ENCODE peak calls at places on chromosomes 2 and 18, in ten cellular contexts. J is stomach, B is A549, D is sigmoid colon, S is tibial nerve, P is GM12878, L is upper lobe of left lung, I is esophagus muscularis mucosa, O is K562, W is SK-N-SH. X is an unnamed sample.

GRCh38 chr2:61089797-61090196 is 24.1 kb downstream of the SANBR start:
- DNase-seq in O (no peak), S (no peak), P (no peak), L (no peak), B (no peak), J (no peak), D (no peak), I (no peak), W (no peak), X (no peak)

GRCh38 chr2:165508927-165509326 is 39.4 kb downstream of the CSRNP3 start:
- DNase-seq in S (no peak), J (no peak), D (no peak), W (no peak), L (no peak), P (no peak), I (no peak), B (no peak), O (no peak), X (no peak)

GRCh38 chr2:206160124-206160806 is 570 bp downstream of the EEF1B2 start:
- DNase-seq in D (no peak), I (peak), O (peak), J (peak), S (no peak), P (no peak), W (peak), B (no peak), L (peak), X (no peak)

GRCh38 chr2:187774551-187775071 is 220.4 kb upstream of the TFPI start:
- DNase-seq in B (no peak), O (no peak), S (no peak), P (no peak), I (no peak), L (no peak), J (no peak), W (no peak), D (no peak), X (no peak)

GRCh38 chr2:100603945-100604633 is 41.3 kb downstream of the PDCL3 start:
- DNase-seq in W (no peak), L (no peak), J (no peak), D (no peak), O (no peak), I (no peak), B (no peak), S (no peak), P (no peak), X (no peak)

GRCh38 chr2:233079473-233079877 is 19.3 kb downstream of the INPP5D start:
- DNase-seq in S (no peak), W (no peak), O (no peak), P (peak), B (no peak), D (no peak), I (no peak), J (no peak), L (no peak), X (no peak)

GRCh38 chr2:37839991-37840390 is 85.1 kb upstream of the RMDN2 start:
- DNase-seq in P (no peak), J (no peak), B (no peak), D (no peak), I (no peak), S (no peak), O (no peak), W (no peak), L (no peak), X (no peak)

GRCh38 chr2:100046961-100047950 is 95.1 kb downstream of the AFF3 start:
- DNase-seq in D (no peak), J (no peak), S (no peak), O (no peak), B (peak), L (no peak), P (no peak), W (no peak), I (no peak), X (no peak)

GRCh38 chr18:25351280-25351772 is 640 bp downstream of the ZNF521 start:
- DNase-seq in W (no peak), D (no peak), S (no peak), L (no peak), P (no peak), J (no peak), O (no peak), B (no peak), I (no peak), X (peak)

GRCh38 chr2:112939425-112939824 is 28.5 kb downstream of the IL37 start:
- DNase-seq in P (no peak), L (no peak), I (no peak), J (peak), D (no peak), W (no peak), O (no peak), S (no peak), B (no peak), X (no peak)

GRCh38 chr2:18433872-18434271 is 126.6 kb downstream of the RDH14 start:
- DNase-seq in J (no peak), D (no peak), W (no peak), L (no peak), P (no peak), S (no peak), B (no peak), I (no peak), O (no peak), X (no peak)

GRCh38 chr2:18432999-18433398 is 127.5 kb downstream of the RDH14 start:
- DNase-seq in I (no peak), J (no peak), P (no peak), D (peak), O (no peak), W (no peak), S (no peak), B (no peak), L (peak), X (no peak)

GRCh38 chr2:18437909-18438308 is 122.5 kb downstream of the RDH14 start:
- DNase-seq in S (no peak), I (no peak), B (no peak), O (no peak), L (no peak), P (no peak), D (no peak), W (no peak), J (no peak), X (no peak)

GRCh38 chr2:18436408-18437077 is 123.9 kb downstream of the RDH14 start:
- DNase-seq in S (no peak), D (no peak), L (no peak), I (no peak), P (no peak), J (no peak), O (no peak), W (no peak), B (no peak), X (no peak)

GRCh38 chr2:18435425-18436037 is 124.9 kb downstream of the RDH14 start:
- DNase-seq in W (peak), P (no peak), D (no peak), I (no peak), B (peak), J (no peak), L (no peak), O (no peak), S (peak), X (no peak)
- TF ChIP-seq CTCF in W (peak), P (peak), D (peak), I (peak), B (peak), J (no peak), L (peak), O (peak), S (peak), X (no peak)

GRCh38 chr2:2837768-2838547 is 506.9 kb upstream of the MYT1L start:
- DNase-seq in S (no peak), O (no peak), I (no peak), P (no peak), J (peak), W (peak), L (peak), D (no peak), B (no peak), X (no peak)
- TF ChIP-seq EP300 in S (no peak), O (no peak), I (no peak), P (no peak), J (no peak), W (no peak), L (no peak), D (no peak), B (no peak), X (no peak)

GRCh38 chr2:133532919-133533318 is 35.3 kb downstream of the NCKAP5 start:
- DNase-seq in D (no peak), L (no peak), S (no peak), O (no peak), P (no peak), W (no peak), I (no peak), J (no peak), B (peak), X (no peak)
- TF ChIP-seq CTCF in D (no peak), L (no peak), S (no peak), O (no peak), P (no peak), W (no peak), I (no peak), J (no peak), B (no peak), X (no peak)

DNA sequence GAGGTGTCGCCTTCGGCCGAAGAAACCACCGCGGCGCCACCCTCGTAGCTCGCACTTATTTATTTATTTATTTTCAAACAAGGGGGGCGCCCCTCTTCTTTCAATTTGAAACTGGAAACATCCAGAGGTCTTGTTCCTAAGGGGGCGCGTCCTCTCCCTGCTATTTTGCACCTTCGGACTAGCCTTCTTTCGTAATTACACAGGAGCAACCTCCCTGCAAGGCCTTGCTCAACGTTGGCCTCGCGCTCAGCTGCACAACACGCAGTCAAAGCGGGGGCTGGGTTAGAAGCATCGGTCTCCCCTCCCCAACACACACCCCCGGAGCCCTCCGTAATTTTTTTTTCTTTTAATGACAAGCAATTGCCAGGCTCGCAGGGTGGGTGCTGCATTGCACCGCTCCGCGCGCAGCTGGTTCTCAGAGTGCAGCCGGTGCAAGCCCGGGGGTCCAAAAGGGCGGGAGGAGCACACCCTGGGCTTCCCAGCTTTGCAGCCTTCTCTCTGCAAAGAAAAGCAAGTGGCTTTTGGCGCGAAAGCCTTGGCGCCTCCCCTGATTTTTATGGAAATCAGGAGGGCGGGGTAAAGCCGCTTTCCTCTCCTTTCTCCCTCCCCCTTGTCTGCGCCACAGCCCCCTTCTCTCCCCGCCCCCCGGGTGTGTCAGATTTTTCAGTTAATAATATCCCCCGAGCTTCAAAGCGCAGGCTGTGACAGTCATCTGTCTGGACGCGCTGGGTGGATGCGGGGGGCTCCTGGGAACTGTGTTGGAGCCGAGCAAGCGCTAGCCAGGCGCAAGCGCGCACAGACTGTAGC is at the start of gene MYCN:
- DNase-seq in D (no peak), B (peak), I (no peak), S (peak), P (no peak), W (peak), L (no peak), O (no peak), J (peak), X (peak)
- TF ChIP-seq EP300 in D (no peak), B (no peak), I (no peak), S (peak), P (no peak), W (no peak), L (no peak), O (no peak), J (no peak), X (no peak)

GRCh38 chr18:48749768-48750167 is 201.0 kb downstream of the SMAD7 start:
- DNase-seq in O (no peak), W (no peak), L (no peak), S (peak), D (peak), J (no peak), B (no peak), I (no peak), P (no peak), X (peak)
- TF ChIP-seq CTCF in O (no peak), W (no peak), L (no peak), S (no peak), D (no peak), J (no peak), B (no peak), I (peak), P (no peak), X (no peak)